ENCODE peak calls at places on chromosomes 2 and 18, in eight cellular contexts. R is anterior cingulate cortex; E is stromal cell of bone marrow; P is T1000; H is left ventricle myocardium inferior; F is activated effector memory CD4-positive, alpha-beta T cell treated with anti-CD3 and anti-CD28 coated beads, Interleukin-2, amount 50 U/mL, for 16 hours; D is T-helper 22 cell; X is M059J. L is an unnamed sample.

GRCh38 chr18:63970803-63971191 is 916 bp downstream of the SERPINB8 start:
- DNase-seq in R (no peak), E (no peak), P (no peak), D (no peak), X (no peak), F (no peak), H (peak), L (no peak)

GRCh38 chr2:6966541-6966940 is 49.3 kb downstream of the RNF144A start:
- DNase-seq in E (no peak), X (no peak), F (no peak), H (no peak), D (no peak), R (no peak), P (no peak), L (no peak)

GRCh38 chr2:31322376-31322775 is 88.4 kb downstream of the EHD3 start:
- DNase-seq in E (no peak), P (no peak), H (peak), R (no peak), D (no peak), X (peak), F (no peak), L (no peak)

GRCh38 chr18:79949571-79950439 is 1.6 kb downstream of the SLC66A2 start:
- DNase-seq in D (no peak), X (no peak), E (no peak), P (no peak), H (peak), R (no peak), F (peak), L (no peak)

GRCh38 chr2:156087875-156088274 is 244.6 kb downstream of the NR4A2 start:
- DNase-seq in X (peak), R (no peak), E (no peak), P (no peak), F (no peak), H (no peak), D (no peak), L (no peak)

GRCh38 chr2:38712871-38713270 is 38.3 kb downstream of the SRSF7 start:
- DNase-seq in X (no peak), P (no peak), H (no peak), F (peak), D (no peak), R (no peak), E (no peak), L (no peak)

GRCh38 chr2:218259099-218259921 is 1.5 kb upstream of the GPBAR1 start:
- DNase-seq in X (peak), R (peak), P (no peak), H (peak), F (peak), D (no peak), E (peak), L (peak)

GRCh38 chr2:184906709-184907108 is 308.4 kb downstream of the ZNF804A start:
- DNase-seq in F (no peak), E (no peak), D (no peak), P (no peak), X (no peak), H (no peak), R (no peak), L (no peak)

GRCh38 chr2:141311430-141311829 is 819.4 kb downstream of the LRP1B start:
- DNase-seq in X (no peak), P (no peak), H (no peak), E (no peak), D (no peak), R (no peak), F (no peak), L (no peak)

GRCh38 chr2:85344356-85344954 is 9.9 kb downstream of the RETSAT start:
- DNase-seq in E (no peak), F (no peak), X (no peak), P (no peak), H (no peak), R (no peak), D (no peak), L (no peak)

GRCh38 chr2:222398446-222398885 is 25.9 kb upstream of the SGPP2 start:
- DNase-seq in P (no peak), F (no peak), E (no peak), D (no peak), R (no peak), H (no peak), X (no peak), L (no peak)

GRCh38 chr2:97816411-97816810 is 103.0 kb downstream of the ZAP70 start:
- DNase-seq in P (no peak), H (no peak), D (no peak), E (no peak), R (no peak), F (no peak), X (no peak), L (no peak)

GRCh38 chr2:60313470-60314172 is 239.8 kb downstream of the BCL11A start:
- DNase-seq in X (no peak), F (no peak), H (no peak), R (no peak), P (no peak), D (no peak), E (no peak), L (no peak)

GRCh38 chr2:160494243-160494642 is 636 bp upstream of the RBMS1 start:
- DNase-seq in F (no peak), P (no peak), D (no peak), R (no peak), H (no peak), X (no peak), E (no peak), L (no peak)

GRCh38 chr2:106193491-106193976 is 567 bp downstream of the UXS1 start:
- DNase-seq in X (peak), F (no peak), D (peak), H (peak), R (no peak), P (no peak), E (no peak), L (peak)

GRCh38 chr18:46468431-46469180 is 188.4 kb downstream of the LOXHD1 start:
- DNase-seq in P (no peak), D (no peak), E (no peak), X (no peak), R (no peak), F (no peak), H (no peak), L (no peak)